ENCODE peak calls at places on chromosomes 11 and 22, in eight cellular contexts. S is aorta; D is Karpas-422; Q is Panc1; B is cardiac muscle cell; C is left ventricle myocardium inferior; U is effector memory CD4-positive, alpha-beta T cell; P is uterus. O is an unnamed sample. For H3K9me3, the result is how much of the 10 kb centered on the place peaks cover.

GRCh38 chr11:47863189-47863892 is 15.2 kb upstream of the NUP160 start:
- DNase-seq in S (no peak), D (peak), Q (no peak), B (peak), C (no peak), U (no peak), P (no peak), O (no peak)

GRCh38 chr11:2151500-2152257 is 9.3 kb downstream of the INS start:
- DNase-seq in S (peak), D (peak), Q (peak), B (peak), C (peak), U (peak), P (peak), O (peak)

GRCh38 chr22:37077802-37078448 is 26.4 kb downstream of the KCTD17 start:
- DNase-seq in S (peak), D (peak), Q (peak), B (peak), C (peak), U (peak), P (no peak), O (peak)

GRCh38 chr11:2775626-2776350 is 76.0 kb upstream of the KCNQ1OT1 start:
- DNase-seq in S (no peak), D (no peak), Q (no peak), B (no peak), C (no peak), U (no peak), P (peak), O (no peak)

GRCh38 chr11:125451400-125452124 is 44.5 kb downstream of the FEZ1 start:
- DNase-seq in S (peak), D (no peak), Q (no peak), B (peak), C (peak), U (no peak), P (peak), O (peak)

GRCh38 chr11:90589735-90590134 is 366.9 kb upstream of the CHORDC1 start:
- DNase-seq in S (no peak), D (no peak), Q (no peak), B (no peak), C (no peak), U (no peak), P (no peak), O (no peak)

GRCh38 chr11:130904380-130904779 is 11.9 kb downstream of the SNX19 start:
- DNase-seq in S (no peak), D (no peak), Q (no peak), B (peak), C (no peak), U (no peak), P (no peak), O (no peak)

GRCh38 chr11:22349446-22349845 is 11.3 kb downstream of the SLC17A6 start:
- DNase-seq in S (no peak), D (no peak), Q (no peak), B (no peak), C (no peak), U (no peak), P (no peak), O (no peak)

GRCh38 chr11:20156876-20157613 is 3.2 kb downstream of the DBX1 start:
- DNase-seq in S (no peak), D (no peak), Q (no peak), B (no peak), C (no peak), U (peak), P (no peak), O (peak)

GRCh38 chr22:23762866-23763578 is at the start of gene C22orf15:
- DNase-seq in S (no peak), D (peak), Q (no peak), B (peak), C (no peak), U (no peak), P (no peak), O (peak)

GRCh38 chr22:33757443-33758124 is 162.7 kb downstream of the LARGE1 start:
- DNase-seq in S (no peak), D (no peak), Q (no peak), B (no peak), C (no peak), U (no peak), P (peak), O (no peak)

GRCh38 chr11:44842219-44842618 is 108.5 kb downstream of the TP53I11 start:
- DNase-seq in S (no peak), D (no peak), Q (no peak), B (peak), C (no peak), U (no peak), P (no peak), O (no peak)

GRCh38 chr11:129888451-129888850 is 6.9 kb downstream of the NFRKB start:
- DNase-seq in S (no peak), D (no peak), Q (no peak), B (no peak), C (no peak), U (no peak), P (no peak), O (no peak)

GRCh38 chr22:17924735-17925727 is 99.3 kb downstream of the MICAL3 start:
- DNase-seq in S (no peak), D (no peak), Q (no peak), B (peak), C (no peak), U (no peak), P (peak), O (no peak)

GRCh38 chr11:11588890-11589289 is 32.9 kb downstream of the GALNT18 start:
- DNase-seq in S (no peak), D (no peak), Q (no peak), B (peak), C (no peak), U (no peak), P (no peak), O (no peak)

GRCh38 chr22:32200752-32201151 is 4.1 kb downstream of the RFPL2 start:
- DNase-seq in S (no peak), D (no peak), Q (no peak), B (no peak), C (no peak), U (no peak), P (no peak), O (no peak)

GRCh38 chr11:83779876-83780275 is 493.7 kb upstream of the CCDC90B start:
- DNase-seq in S (no peak), D (no peak), Q (no peak), B (no peak), C (no peak), U (no peak), P (no peak), O (no peak)

GRCh38 chr22:23692598-23693291 is 1.9 kb downstream of the RGL4 start:
- DNase-seq in S (no peak), D (peak), Q (no peak), B (no peak), C (no peak), U (no peak), P (no peak), O (no peak)

GRCh38 chr11:2818021-2818420 is 67.6 kb downstream of the CDKN1C start:
- DNase-seq in S (peak), D (no peak), Q (no peak), B (no peak), C (peak), U (no peak), P (no peak), O (no peak)

GRCh38 chr11:110795124-110795624 is 82.9 kb upstream of the ARHGAP20 start:
- DNase-seq in S (no peak), D (no peak), Q (no peak), B (no peak), C (no peak), U (no peak), P (no peak), O (no peak)

GRCh38 chr22:46041642-46042041 is 64.7 kb upstream of the WNT7B start:
- DNase-seq in S (no peak), D (no peak), Q (no peak), B (no peak), C (no peak), U (no peak), P (peak), O (no peak)

GRCh38 chr11:92130432-92130831 is 94.2 kb upstream of the FAT3 start:
- DNase-seq in S (no peak), D (no peak), Q (no peak), B (peak), C (no peak), U (no peak), P (no peak), O (no peak)

GRCh38 chr22:26182723-26183122 is 13.5 kb downstream of the SEZ6L start:
- DNase-seq in S (no peak), D (no peak), Q (no peak), B (no peak), C (no peak), U (no peak), P (no peak), O (no peak)

GRCh38 chr22:26194313-26194712 is 25.1 kb downstream of the SEZ6L start:
- DNase-seq in S (no peak), D (no peak), Q (no peak), B (no peak), C (no peak), U (no peak), P (no peak), O (no peak)

GRCh38 chr22:26185190-26185589 is 15.9 kb downstream of the SEZ6L start:
- DNase-seq in S (no peak), D (no peak), Q (no peak), B (no peak), C (no peak), U (no peak), P (no peak), O (no peak)

GRCh38 chr22:26188341-26188740 is 19.1 kb downstream of the SEZ6L start:
- DNase-seq in S (no peak), D (no peak), Q (no peak), B (no peak), C (no peak), U (no peak), P (no peak), O (no peak)
- H3K9me3 ChIP-seq in S (under half), D (under half), Q (under half), B (under half), C (under half), U (under half), P (under half), O (under half)

GRCh38 chr11:60182546-60183330 is at the start of gene MS4A6A:
- DNase-seq in S (no peak), D (no peak), Q (no peak), B (no peak), C (no peak), U (no peak), P (no peak), O (no peak)
- H3K27ac ChIP-seq in S (no peak), D (no peak), Q (no peak), B (no peak), C (peak), U (no peak), P (no peak), O (no peak)

DNA sequence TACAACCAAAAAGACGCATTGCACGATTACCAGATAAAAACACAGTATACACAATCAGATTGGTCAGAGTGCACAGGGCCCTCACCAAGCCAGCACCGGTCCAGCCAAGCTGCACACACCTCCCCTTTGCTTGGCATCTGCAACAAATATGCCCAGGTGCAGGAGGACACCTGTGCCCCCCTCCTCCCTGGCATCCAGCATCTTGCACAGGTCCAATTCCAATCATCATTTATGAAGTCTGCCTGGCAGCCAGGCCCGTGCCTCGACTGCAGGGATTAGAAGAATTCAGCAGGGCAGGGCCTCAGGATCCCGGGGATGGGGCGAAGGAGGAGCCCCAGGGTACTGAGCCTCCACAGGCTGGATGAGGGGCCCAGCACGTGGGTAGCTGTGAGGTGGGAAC is 302.1 kb downstream of the CTTN start:
- DNase-seq in S (peak), D (no peak), Q (no peak), B (no peak), C (no peak), U (no peak), P (no peak), O (no peak)
- H3K9me3 ChIP-seq in S (under half), D (under half), Q (under half), B (under half), C (under half), U (under half), P (under half), O (under half)

DNA sequence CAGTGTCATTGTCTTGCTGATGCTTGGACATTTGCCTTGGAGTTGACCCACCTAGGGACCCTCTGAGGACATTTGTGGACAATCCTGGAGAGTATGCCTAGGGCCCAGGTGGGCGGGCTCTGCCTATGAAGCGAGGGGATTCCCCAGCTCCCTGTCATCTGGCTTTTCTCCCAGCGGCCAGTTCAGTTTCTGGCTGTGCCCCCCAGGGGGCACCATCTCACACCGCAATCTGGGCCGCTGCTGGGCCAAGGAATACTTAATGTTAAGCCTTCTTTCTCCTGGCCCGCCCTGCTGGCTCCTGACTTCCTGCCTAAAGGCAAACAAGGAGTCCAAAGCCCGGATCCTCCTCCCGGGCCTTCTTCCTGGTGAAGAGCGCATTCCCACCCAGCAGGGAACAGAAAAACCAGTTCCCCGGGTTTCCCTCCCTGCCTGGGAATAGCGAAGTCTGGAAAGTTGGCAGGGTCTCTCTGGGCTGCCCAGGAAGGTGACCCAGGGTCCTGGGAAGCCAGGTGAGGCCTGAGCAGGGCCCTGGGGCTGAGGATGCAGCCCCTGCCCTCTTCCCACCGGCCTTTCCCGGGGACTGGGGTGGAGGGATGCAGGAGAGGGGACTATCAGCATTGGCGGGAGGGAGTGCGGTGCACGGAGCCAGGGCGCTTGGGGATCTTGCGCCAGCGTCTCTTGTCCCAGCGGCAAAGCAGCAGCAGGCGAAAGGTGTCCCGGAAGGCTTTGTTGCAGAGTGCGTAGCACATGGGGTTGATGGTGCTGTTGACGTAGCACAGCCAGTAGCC is 11.9 kb downstream of the CHRM1 start:
- DNase-seq in S (peak), D (peak), Q (no peak), B (peak), C (peak), U (no peak), P (peak), O (peak)
- H3K27ac ChIP-seq in S (no peak), D (no peak), Q (no peak), B (no peak), C (peak), U (no peak), P (peak), O (peak)

DNA sequence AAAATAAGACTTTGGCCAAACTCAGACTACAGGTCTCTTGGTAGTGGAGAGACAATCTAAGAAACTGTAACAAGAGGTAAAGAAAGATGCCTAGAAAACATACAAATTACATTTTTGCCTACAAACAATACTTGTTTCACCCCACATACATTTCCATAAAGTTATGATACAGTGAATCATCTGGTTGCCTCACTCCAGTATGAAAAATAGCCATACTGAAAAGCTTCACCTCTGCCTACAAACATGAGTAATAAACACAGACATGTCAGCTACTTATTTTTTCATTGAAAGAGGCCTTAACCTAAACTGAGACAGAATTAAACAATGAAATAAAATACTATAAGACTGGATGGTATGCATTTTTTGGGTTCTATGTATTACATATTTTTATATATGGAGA is 1463.0 kb downstream of the FAM181B start:
- DNase-seq in S (no peak), D (no peak), Q (no peak), B (no peak), C (no peak), U (no peak), P (no peak), O (no peak)
- H3K9me3 ChIP-seq in S (under half), D (under half), Q (under half), B (under half), C (under half), U (under half), P (under half), O (under half)

GRCh38 chr11:7498193-7498592 is 12.9 kb downstream of the OLFML1 start:
- DNase-seq in S (no peak), D (no peak), Q (no peak), B (no peak), C (no peak), U (no peak), P (no peak), O (no peak)
- H3K27ac ChIP-seq in S (no peak), D (peak), Q (no peak), B (no peak), C (no peak), U (no peak), P (no peak), O (no peak)

O was measured in psoas muscle.